ENCODE peak calls at places on chromosomes 1 and 21, in seven cellular contexts. X, J, R, B, Z, W and P are unnamed samples. For H3K4me1, the result is how much of the 10 kb centered on the place peaks cover.

GRCh38 chr1:204266504-204267034 is 52.8 kb upstream of the GOLT1A start:
- DNase-seq in R (no peak), Z (no peak), X (no peak), B (peak), W (peak), J (no peak), P (no peak)

GRCh38 chr1:224211262-224211962 is 28.4 kb downstream of the DEGS1 start:
- DNase-seq in B (no peak), J (no peak), X (no peak), Z (no peak), R (peak), W (no peak), P (no peak)

GRCh38 chr1:196535727-196536126 is 72.5 kb downstream of the KCNT2 start:
- DNase-seq in J (no peak), W (no peak), Z (no peak), B (no peak), X (no peak), R (peak), P (no peak)

GRCh38 chr1:93448983-93449805 is 1.3 kb downstream of the FNBP1L start:
- DNase-seq in Z (no peak), B (peak), X (no peak), R (peak), J (no peak), W (peak), P (no peak)

GRCh38 chr1:11045428-11046269 is 1.4 kb downstream of the MASP2 start:
- DNase-seq in Z (no peak), R (no peak), X (no peak), W (no peak), J (peak), B (peak), P (no peak)

GRCh38 chr1:166902279-166902678 is 26.2 kb upstream of the TADA1 start:
- DNase-seq in Z (no peak), B (no peak), R (peak), J (no peak), W (no peak), X (no peak), P (no peak)

GRCh38 chr21:31222142-31222541 is 121.9 kb downstream of the TIAM1 start:
- DNase-seq in J (no peak), B (no peak), R (peak), Z (no peak), X (no peak), W (no peak), P (no peak)

GRCh38 chr1:183892351-183892793 is 87.5 kb downstream of the RGL1 start:
- DNase-seq in X (no peak), R (no peak), J (no peak), W (peak), B (no peak), Z (no peak), P (no peak)

GRCh38 chr1:167524651-167525050 is 6.3 kb upstream of the CD247 start:
- DNase-seq in J (no peak), X (peak), B (no peak), R (no peak), Z (no peak), W (no peak), P (no peak)

GRCh38 chr1:19762175-19762779 is 37.4 kb downstream of the TMCO4 start:
- DNase-seq in R (no peak), B (peak), Z (peak), J (no peak), X (no peak), W (no peak), P (no peak)

GRCh38 chr1:77536813-77537212 is 145.6 kb downstream of the ZZZ3 start:
- DNase-seq in W (no peak), Z (no peak), B (no peak), X (no peak), R (peak), J (no peak), P (no peak)

GRCh38 chr1:178916448-178917174 is 45.7 kb upstream of the ANGPTL1 start:
- DNase-seq in B (no peak), W (no peak), X (no peak), R (peak), Z (no peak), J (no peak), P (no peak)

GRCh38 chr1:41529621-41530395 is 45.3 kb upstream of the EDN2 start:
- DNase-seq in R (no peak), X (no peak), W (no peak), Z (no peak), J (no peak), B (peak), P (no peak)

GRCh38 chr21:17693801-17694200 is 81.1 kb upstream of the BTG3 start:
- DNase-seq in W (no peak), B (no peak), Z (no peak), R (no peak), J (no peak), X (no peak), P (no peak)

GRCh38 chr1:231424950-231425805 is 3.1 kb upstream of the EGLN1 start:
- DNase-seq in B (no peak), J (no peak), R (no peak), Z (no peak), W (no peak), X (no peak), P (peak)

GRCh38 chr21:36163780-36164426 is 7.3 kb downstream of the DOP1B start:
- DNase-seq in R (no peak), B (no peak), Z (no peak), W (no peak), X (no peak), J (no peak), P (no peak)

GRCh38 chr1:230772457-230773395 is 25.5 kb downstream of the CAPN9 start:
- DNase-seq in J (no peak), B (no peak), Z (no peak), R (peak), X (peak), W (no peak), P (no peak)

GRCh38 chr1:211812584-211812983 is 18.0 kb downstream of the LPGAT1 start:
- DNase-seq in X (no peak), W (no peak), R (no peak), Z (no peak), B (no peak), J (no peak), P (no peak)

GRCh38 chr1:25958475-25958874 is 39.4 kb downstream of the PAFAH2 start:
- DNase-seq in W (no peak), R (peak), B (no peak), J (no peak), X (no peak), Z (no peak), P (no peak)

GRCh38 chr1:115929846-115930245 is 46.5 kb upstream of the SLC22A15 start:
- DNase-seq in X (no peak), R (peak), J (no peak), W (no peak), Z (no peak), B (no peak), P (no peak)

GRCh38 chr1:23344987-23345472 is 946 bp upstream of the HNRNPR start:
- DNase-seq in Z (no peak), W (no peak), J (no peak), X (peak), R (peak), B (no peak), P (no peak)

GRCh38 chr21:38159355-38159754 is 97.4 kb upstream of the KCNJ15 start:
- DNase-seq in R (peak), W (peak), X (peak), B (peak), Z (peak), J (peak), P (no peak)

GRCh38 chr1:234342749-234343148 is 30.5 kb upstream of the COA6 start:
- DNase-seq in W (no peak), R (no peak), Z (no peak), X (no peak), B (no peak), J (no peak), P (no peak)

GRCh38 chr1:1597275-1597930 is 2.5 kb downstream of the FNDC10 start:
- DNase-seq in J (no peak), R (no peak), Z (no peak), X (no peak), W (no peak), B (no peak), P (no peak)

GRCh38 chr1:207306023-207306422 is 15.5 kb upstream of the CD55 start:
- DNase-seq in R (no peak), W (no peak), Z (no peak), X (no peak), B (no peak), J (no peak), P (no peak)

GRCh38 chr1:921011-921837 is 2.5 kb upstream of the SAMD11 start:
- DNase-seq in R (peak), B (peak), Z (no peak), X (no peak), W (no peak), J (peak), P (peak)

GRCh38 chr1:55298167-55298894 is 83.2 kb upstream of the USP24 start:
- DNase-seq in B (no peak), X (no peak), Z (no peak), J (no peak), R (no peak), W (no peak), P (no peak)

GRCh38 chr1:215819114-215819513 is 252.0 kb downstream of the KCTD3 start:
- DNase-seq in R (peak), B (no peak), Z (no peak), J (no peak), W (no peak), X (no peak), P (no peak)

GRCh38 chr1:65896721-65897120 is 104.0 kb downstream of the PDE4B start:
- DNase-seq in X (no peak), J (no peak), R (peak), Z (no peak), W (no peak), B (no peak), P (no peak)

GRCh38 chr1:31509124-31510072 is 66.9 kb upstream of the TINAGL1 start:
- DNase-seq in Z (no peak), W (no peak), J (no peak), R (no peak), X (no peak), B (no peak), P (no peak)

GRCh38 chr1:228407118-228408040 is 744 bp upstream of the TRIM11 start:
- DNase-seq in Z (no peak), B (peak), X (no peak), J (no peak), R (peak), W (no peak), P (no peak)
- H3K4me1 ChIP-seq in Z (under half), B (under half), X (under half), J (under half), R (under half), W (under half), P (under half)

GRCh38 chr21:43658769-43659135 is 536 bp downstream of the HSF2BP start:
- DNase-seq in Z (no peak), R (no peak), B (no peak), J (no peak), W (no peak), X (no peak), P (peak)
- H3K4me3 ChIP-seq in Z (peak), R (no peak), B (peak), J (peak), W (no peak), X (peak), P (peak)

GRCh38 chr1:85502625-85503083 is 37.7 kb upstream of the DDAH1 start:
- DNase-seq in X (peak), Z (no peak), J (no peak), R (peak), W (peak), B (no peak), P (no peak)
- TF ChIP-seq CTCF in X (peak), Z (no peak), J (peak), R (peak), W (no peak), B (peak), P (peak)

DNA sequence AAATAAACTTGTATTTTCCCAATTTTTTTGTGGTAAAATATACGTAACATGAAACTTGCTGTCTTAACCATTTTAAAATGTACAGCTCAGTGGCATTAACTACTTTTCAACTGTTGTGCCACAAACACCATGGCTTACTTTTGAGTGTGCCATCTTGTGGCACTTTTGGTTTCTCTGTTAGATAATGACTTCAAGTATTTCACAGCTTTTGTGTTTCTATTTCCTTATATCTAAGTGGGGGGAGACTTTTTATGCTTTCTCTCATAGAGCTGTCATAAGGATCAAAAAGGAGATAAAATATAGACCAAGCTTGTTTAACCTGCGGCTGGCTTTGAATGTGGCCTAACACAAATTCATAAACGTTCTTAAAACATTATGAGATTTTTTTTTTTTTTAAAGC is 44.3 kb downstream of the CDC14A start:
- DNase-seq in W (no peak), Z (no peak), B (no peak), X (no peak), J (no peak), R (no peak), P (no peak)
- H3K4me1 ChIP-seq in W (under half), Z (half or more), B (under half), X (under half), J (under half), R (under half), P (under half)

GRCh38 chr1:28369225-28369517 is 369 bp upstream of the PHACTR4 start:
- DNase-seq in Z (no peak), J (no peak), X (no peak), R (no peak), B (no peak), W (no peak), P (no peak)
- H3K4me3 ChIP-seq in Z (peak), J (peak), X (peak), R (peak), B (peak), W (peak), P (peak)

GRCh38 chr1:5273280-5274003 is 619.0 kb downstream of the AJAP1 start:
- DNase-seq in W (no peak), J (no peak), Z (no peak), B (no peak), X (no peak), R (no peak), P (no peak)
- TF ChIP-seq CTCF in W (no peak), J (no peak), Z (no peak), B (no peak), X (no peak), R (no peak), P (no peak)

GRCh38 chr1:109493227-109493626 is 667 bp upstream of the CYB561D1 start:
- DNase-seq in Z (no peak), B (no peak), R (no peak), X (no peak), J (no peak), W (no peak), P (no peak)
- H3K4me1 ChIP-seq in Z (under half), B (under half), R (under half), X (under half), J (under half), W (under half), P (under half)

GRCh38 chr1:94856004-94856403 is 35.8 kb downstream of the SLC44A3 start:
- DNase-seq in W (no peak), J (no peak), B (no peak), X (no peak), R (no peak), Z (no peak), P (no peak)
- H3K4me3 ChIP-seq in W (no peak), J (no peak), B (no peak), X (no peak), R (no peak), Z (no peak), P (no peak)

GRCh38 chr1:160087118-160087662 is 5.9 kb downstream of the KCNJ9 start:
- DNase-seq in Z (no peak), B (peak), W (no peak), R (no peak), X (no peak), J (no peak), P (no peak)

GRCh38 chr1:160083968-160084770 is 2.8 kb downstream of the KCNJ9 start:
- DNase-seq in R (peak), X (peak), W (peak), J (peak), Z (peak), B (peak), P (peak)

GRCh38 chr1:160084771-160085321 is 3.5 kb downstream of the KCNJ9 start:
- DNase-seq in Z (no peak), W (no peak), B (no peak), X (no peak), J (no peak), R (no peak), P (no peak)

GRCh38 chr1:160086162-160086892 is 5.0 kb downstream of the KCNJ9 start:
- DNase-seq in J (no peak), X (no peak), W (no peak), B (no peak), Z (no peak), R (no peak), P (no peak)

DNA sequence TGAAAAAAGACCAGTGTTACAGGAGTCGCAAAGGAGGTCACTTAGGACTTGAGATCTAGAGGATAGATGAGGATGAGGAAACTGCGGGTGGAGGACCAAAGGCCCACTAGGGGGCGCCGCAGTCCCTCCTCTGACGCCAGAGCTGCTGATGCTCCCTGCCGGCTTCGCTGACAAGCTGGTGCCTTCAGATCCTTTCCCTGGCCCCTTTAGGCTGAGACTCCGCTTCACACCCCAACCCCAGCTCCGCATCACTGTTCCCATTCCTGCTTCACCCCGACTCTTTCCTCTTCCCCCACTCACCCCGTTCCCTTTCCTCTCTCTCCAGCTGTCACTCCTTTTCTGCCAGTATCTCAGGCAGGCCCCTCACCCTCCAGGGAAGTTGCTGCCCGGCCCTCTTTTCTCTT is 4.3 kb downstream of the KCNJ9 start:
- DNase-seq in X (peak), W (peak), Z (peak), B (peak), R (peak), J (peak), P (peak)
- TF ChIP-seq CTCF in X (peak), W (peak), Z (peak), B (peak), R (peak), J (peak), P (peak)

DNA sequence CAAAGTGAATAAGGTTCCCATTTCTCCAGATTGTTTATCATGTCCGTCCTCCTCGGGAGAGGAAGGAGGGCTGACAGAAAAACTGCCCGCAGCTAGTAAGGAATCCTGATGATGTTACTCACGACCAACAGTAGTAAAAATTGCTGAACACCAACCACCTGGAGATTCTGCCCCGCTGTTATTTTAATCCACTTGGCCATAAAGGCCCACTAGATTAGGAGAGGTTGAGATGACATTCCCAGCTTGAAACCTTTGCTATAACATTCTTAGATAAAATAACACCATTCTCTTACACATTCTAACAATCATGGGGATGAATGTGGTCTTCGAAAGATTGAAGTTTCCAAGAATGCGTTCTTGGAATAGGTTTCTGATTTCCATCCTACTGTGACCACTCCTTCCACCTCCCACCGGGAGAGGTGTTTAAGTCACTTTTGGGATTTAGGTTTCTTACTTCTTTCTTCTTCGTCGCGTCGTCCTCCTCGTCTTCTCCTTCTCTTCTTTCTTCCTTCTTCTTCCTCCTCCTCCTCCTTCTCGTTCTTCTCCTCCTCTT is 1.9 kb downstream of the CACHD1 start:
- DNase-seq in X (no peak), B (no peak), Z (no peak), J (no peak), W (no peak), R (peak), P (no peak)
- H3K4me1 ChIP-seq in X (under half), B (under half), Z (under half), J (half or more), W (under half), R (under half), P (under half)